ENCODE peak calls at places on chromosomes 5 and 9, in five cellular contexts. I, S, N, H and C are unnamed samples.

GRCh38 chr5:14900661-14901461 is 29.3 kb upstream of the ANKH start:
- DNase-seq in I (peak), S (no peak), N (no peak), H (peak), C (peak)

GRCh38 chr9:130664191-130665028 is at the start of gene PRDM12:
- DNase-seq in I (no peak), S (no peak), N (peak), H (no peak), C (no peak)

GRCh38 chr9:114390952-114391351 is 3.2 kb upstream of the AKNA start:
- DNase-seq in I (no peak), S (no peak), N (no peak), H (no peak), C (no peak)

GRCh38 chr5:122493091-122493775 is 181.2 kb downstream of the SNCAIP start:
- DNase-seq in I (no peak), S (no peak), N (no peak), H (peak), C (no peak)

GRCh38 chr5:135393229-135393628 is 5.8 kb downstream of the MACROH2A1 start:
- DNase-seq in I (no peak), S (no peak), N (peak), H (no peak), C (no peak)

GRCh38 chr9:133575673-133576590 is 33.3 kb downstream of the FAM163B start:
- DNase-seq in I (no peak), S (no peak), N (no peak), H (no peak), C (no peak)

GRCh38 chr9:7756088-7756487 is 43.5 kb downstream of the DMAC1 start:
- DNase-seq in I (no peak), S (no peak), N (peak), H (no peak), C (no peak)

GRCh38 chr9:90890146-90890545 is 88.5 kb downstream of the SYK start:
- DNase-seq in I (no peak), S (no peak), N (no peak), H (no peak), C (no peak)

GRCh38 chr9:72365525-72366256 is 683 bp upstream of the ZFAND5 start:
- DNase-seq in I (peak), S (no peak), N (peak), H (peak), C (peak)

GRCh38 chr9:98787766-98788335 is 8.5 kb downstream of the ANKS6 start:
- DNase-seq in I (no peak), S (no peak), N (no peak), H (no peak), C (no peak)

GRCh38 chr9:137320555-137321384 is 18.7 kb upstream of the NRARP start:
- DNase-seq in I (no peak), S (no peak), N (peak), H (no peak), C (no peak)

GRCh38 chr5:94433393-94434149 is 184.8 kb downstream of the KIAA0825 start:
- DNase-seq in I (peak), S (peak), N (peak), H (peak), C (peak)

GRCh38 chr5:13771011-13771571 is 173.4 kb downstream of the DNAH5 start:
- DNase-seq in I (peak), S (no peak), N (no peak), H (no peak), C (peak)

GRCh38 chr9:132808645-132809044 is 69.4 kb downstream of the AK8 start:
- DNase-seq in I (no peak), S (no peak), N (no peak), H (no peak), C (no peak)

DNA sequence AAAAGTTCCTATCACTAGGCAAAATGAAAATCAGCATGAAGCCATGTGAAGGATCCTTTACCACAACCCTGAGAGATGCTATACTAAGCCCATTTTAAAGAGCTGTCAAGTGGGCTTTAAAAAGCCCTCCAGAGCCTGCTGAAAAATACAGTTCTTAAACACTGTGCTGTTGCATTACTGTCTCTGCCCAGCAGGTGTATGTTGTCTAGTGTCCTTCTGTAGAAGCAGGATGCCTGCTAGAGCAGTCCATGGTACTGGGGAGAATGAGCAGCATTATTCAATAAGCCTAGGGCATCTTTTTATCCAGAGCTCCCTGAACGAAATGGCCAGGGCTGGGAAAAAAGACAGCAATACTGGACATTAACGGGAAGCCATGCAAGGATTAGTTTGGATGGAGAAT is 126.2 kb upstream of the PLCXD3 start:
- DNase-seq in I (peak), S (peak), N (peak), H (no peak), C (peak)
- TF ChIP-seq CTCF in I (peak), S (peak), N (peak), H (no peak), C (peak)

DNA sequence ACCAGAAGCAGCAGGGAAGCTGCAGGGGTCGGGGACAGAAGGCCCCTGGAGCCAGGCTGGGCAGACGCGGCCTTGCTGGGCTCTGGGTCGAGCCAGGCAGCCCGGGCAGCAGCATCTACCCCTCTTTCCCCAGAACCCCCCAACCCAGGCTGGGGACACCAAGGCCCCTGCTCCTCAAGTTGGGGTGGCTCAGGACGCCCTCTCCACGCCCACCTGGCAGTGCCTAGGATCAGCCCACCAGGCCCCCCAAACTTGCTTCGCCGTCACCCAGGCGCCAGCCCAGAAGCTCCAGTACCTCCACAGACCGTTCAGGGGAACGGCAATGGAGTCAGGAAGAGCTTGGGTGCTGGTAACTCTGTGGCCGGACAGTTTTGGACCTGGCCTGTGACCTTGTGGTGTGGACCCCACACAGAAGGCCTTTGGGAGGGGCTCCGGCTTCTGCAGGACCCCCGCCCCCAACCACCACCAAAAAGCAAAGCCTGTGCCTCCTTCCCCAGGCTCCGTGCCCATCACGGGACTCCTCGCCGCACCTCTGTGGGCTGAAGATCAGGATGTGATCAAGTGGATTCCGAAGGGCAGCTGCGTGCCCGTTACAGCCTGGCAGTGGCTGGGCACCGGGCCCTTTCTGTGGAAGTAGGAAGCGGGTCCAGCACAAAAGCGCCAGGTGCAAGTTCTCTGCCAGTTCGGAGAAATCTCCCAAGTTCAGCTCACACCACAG is 2.2 kb downstream of the SLC12A7 start:
- DNase-seq in I (no peak), S (no peak), N (no peak), H (no peak), C (no peak)
- H3K4me3 ChIP-seq in I (no peak), S (no peak), N (no peak), H (no peak), C (no peak)

GRCh38 chr9:121326130-121326838 is 43.8 kb downstream of the STOM start:
- DNase-seq in I (peak), S (no peak), N (no peak), H (peak), C (peak)

GRCh38 chr9:121331549-121331948 is 38.5 kb downstream of the STOM start:
- DNase-seq in I (no peak), S (no peak), N (no peak), H (no peak), C (no peak)

GRCh38 chr9:121326924-121327613 is 43.0 kb downstream of the STOM start:
- DNase-seq in I (no peak), S (no peak), N (no peak), H (no peak), C (no peak)

GRCh38 chr9:121328876-121329681 is 41.0 kb downstream of the STOM start:
- DNase-seq in I (no peak), S (no peak), N (no peak), H (no peak), C (no peak)

GRCh38 chr9:121328476-121328875 is 41.6 kb downstream of the STOM start:
- DNase-seq in I (peak), S (no peak), N (no peak), H (no peak), C (no peak)
- TF ChIP-seq CTCF in I (no peak), S (no peak), N (no peak), H (no peak), C (no peak)

DNA sequence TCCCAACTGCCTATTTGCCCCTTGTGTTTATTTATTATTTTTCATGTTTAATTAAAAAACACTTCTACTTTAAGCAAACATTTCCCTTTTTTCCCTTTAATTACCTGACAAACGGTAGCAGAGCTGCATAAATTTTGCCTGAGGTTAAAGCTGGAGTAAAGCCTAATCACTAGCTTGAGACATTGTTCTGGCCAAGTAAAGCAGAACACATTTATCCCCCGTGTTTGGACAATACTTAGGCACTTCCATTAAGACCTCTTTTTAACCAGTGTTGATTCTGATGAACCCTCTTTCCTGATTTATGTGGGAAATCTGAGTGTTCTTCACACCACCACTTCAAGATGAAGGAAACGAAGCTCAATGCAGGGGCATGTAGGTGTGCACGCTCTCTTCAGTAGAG is 54.5 kb downstream of the BNC2 start:
- DNase-seq in I (no peak), S (no peak), N (no peak), H (no peak), C (no peak)
- H3K4me3 ChIP-seq in I (no peak), S (no peak), N (no peak), H (no peak), C (no peak)

GRCh38 chr9:105859428-105860091 is 165.2 kb downstream of the TMEM38B start:
- DNase-seq in I (no peak), S (no peak), N (no peak), H (no peak), C (no peak)
- TF ChIP-seq CTCF in I (no peak), S (no peak), N (no peak), H (no peak), C (no peak)

GRCh38 chr5:123518111-123518510 is 6.1 kb downstream of the CSNK1G3 start:
- DNase-seq in I (no peak), S (no peak), N (no peak), H (no peak), C (no peak)
- H3K4me3 ChIP-seq in I (no peak), S (no peak), N (no peak), H (no peak), C (no peak)

DNA sequence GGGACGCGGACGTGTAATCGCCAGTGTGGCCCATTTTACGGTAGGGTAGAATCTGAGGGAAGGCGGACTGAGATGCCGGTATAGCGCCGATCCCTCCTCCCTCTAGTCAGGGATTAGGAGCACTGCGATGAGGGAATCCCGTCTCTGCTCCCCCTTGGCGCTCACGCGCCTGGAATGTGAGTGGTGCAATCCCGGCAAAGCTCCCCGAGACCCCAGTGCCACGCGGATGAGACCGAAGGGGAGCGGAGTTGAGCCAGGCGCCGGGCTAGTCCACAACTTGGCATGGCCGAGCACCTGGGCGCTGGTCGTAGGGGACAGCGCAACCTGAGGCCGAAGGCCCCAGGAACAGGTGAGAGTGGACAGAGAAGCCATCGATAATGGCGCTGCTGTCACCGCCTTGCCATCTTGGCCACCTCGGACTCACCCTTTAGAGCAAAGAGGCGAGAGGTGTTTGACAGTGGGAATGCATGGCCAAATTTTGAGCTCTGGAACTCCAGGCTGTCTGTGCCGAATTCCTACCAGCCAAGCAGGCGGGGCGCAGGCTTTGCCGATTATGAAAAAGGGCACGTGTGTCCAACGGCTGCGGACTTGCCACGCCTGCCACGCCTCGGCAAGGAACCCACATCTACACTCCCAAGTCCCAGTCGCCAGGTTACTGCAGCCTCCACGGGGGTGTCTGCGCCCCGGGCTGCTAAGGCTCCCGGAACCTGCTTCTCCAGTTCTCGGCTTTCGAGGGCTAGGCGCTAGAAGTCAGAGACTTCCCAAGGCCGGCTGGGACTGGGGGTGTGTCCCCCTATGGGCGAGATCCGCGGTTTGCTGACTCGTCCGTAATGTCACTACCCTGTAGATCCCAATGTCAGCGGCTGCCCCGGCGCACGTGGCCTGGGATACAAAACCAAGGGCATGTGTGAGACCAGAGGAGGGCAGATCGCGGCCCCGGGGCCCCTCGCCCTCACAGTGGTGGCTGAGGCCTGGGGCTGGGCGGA is 2.6 kb downstream of the NPR3 start:
- DNase-seq in I (peak), S (no peak), N (no peak), H (peak), C (no peak)
- TF ChIP-seq CTCF in I (no peak), S (no peak), N (no peak), H (no peak), C (no peak)